ENCODE peak calls at places on chromosomes 16 and 17, in six cellular contexts. W is spleen, I is IMR-90, F is heart left ventricle, K is uterus, L is H1. V is an unnamed sample.

GRCh38 chr17:36566081-36566480 is 21.4 kb downstream of the GGNBP2 start:
- DNase-seq in W (no peak), I (no peak), F (no peak), K (no peak), L (no peak), V (no peak)

GRCh38 chr16:22369221-22369811 is 5.1 kb downstream of the CDR2 start:
- DNase-seq in W (no peak), I (peak; percentile 79), F (no peak), K (no peak), L (no peak), V (no peak)

GRCh38 chr17:40564195-40564882 is 933 bp downstream of the CCR7 start:
- DNase-seq in W (peak; percentile 75), I (no peak), F (no peak), K (no peak), L (no peak), V (no peak)

GRCh38 chr17:82932146-82933005 is 92.6 kb upstream of the ZNF750 start:
- DNase-seq in W (peak; percentile 40), I (peak; percentile 86), F (no peak), K (peak; percentile 9), L (no peak), V (no peak)

GRCh38 chr17:18230288-18231141 is 5.1 kb downstream of the LLGL1 start:
- DNase-seq in W (no peak), I (no peak), F (no peak), K (no peak), L (no peak), V (no peak)

GRCh38 chr17:75067856-75068255 is 19.9 kb upstream of the SLC16A5 start:
- DNase-seq in W (peak; percentile 17), I (no peak), F (no peak), K (no peak), L (no peak), V (no peak)

GRCh38 chr17:27532269-27533067 is 76.2 kb downstream of the KSR1 start:
- DNase-seq in W (peak; percentile 88), I (peak; percentile 98), F (no peak), K (no peak), L (no peak), V (no peak)

GRCh38 chr16:53913082-53913870 is 209.3 kb downstream of the FTO start:
- DNase-seq in W (no peak), I (peak; percentile 94), F (no peak), K (peak; percentile 48), L (no peak), V (no peak)

GRCh38 chr17:74437702-74438101 is 5.8 kb downstream of the GPRC5C start:
- DNase-seq in W (no peak), I (no peak), F (no peak), K (no peak), L (no peak), V (no peak)

GRCh38 chr16:88754912-88755744 is 29.9 kb downstream of the PIEZO1 start:
- DNase-seq in W (no peak), I (peak; percentile 63), F (no peak), K (no peak), L (no peak), V (no peak)

GRCh38 chr17:27547301-27547683 is 83.7 kb upstream of the LGALS9 start:
- DNase-seq in W (no peak), I (no peak), F (no peak), K (no peak), L (no peak), V (no peak)

GRCh38 chr16:22220714-22221113 is 14.6 kb downstream of the EEF2K start:
- DNase-seq in W (no peak), I (no peak), F (peak; percentile 65), K (peak; percentile 43), L (no peak), V (no peak)

GRCh38 chr17:73991260-73991659 is 212.2 kb upstream of the RPL38 start:
- DNase-seq in W (no peak), I (no peak), F (no peak), K (no peak), L (no peak), V (no peak)

GRCh38 chr17:20203761-20204263 is 194.7 kb downstream of the SPECC1 start:
- DNase-seq in W (no peak), I (peak; percentile 44), F (no peak), K (no peak), L (no peak), V (no peak)

GRCh38 chr17:1920948-1921351 is 91.1 kb downstream of the RPA1 start:
- DNase-seq in W (no peak), I (no peak), F (no peak), K (no peak), L (no peak), V (no peak)

GRCh38 chr17:71304498-71305158 is 816.2 kb upstream of the SOX9 start:
- DNase-seq in W (no peak), I (no peak), F (no peak), K (no peak), L (peak; percentile 53), V (no peak)

GRCh38 chr16:54060599-54061355 is 225.8 kb downstream of the IRX3 start:
- DNase-seq in W (no peak), I (no peak), F (no peak), K (no peak), L (peak; percentile 3), V (no peak)

GRCh38 chr16:79687249-79687768 is 86.8 kb upstream of the MAF start:
- DNase-seq in W (no peak), I (no peak), F (no peak), K (no peak), L (no peak), V (no peak)

GRCh38 chr16:75099738-75100615 is 16.6 kb downstream of the LDHD start:
- DNase-seq in W (peak; percentile 75), I (no peak), F (peak; percentile 74), K (no peak), L (no peak), V (no peak)

GRCh38 chr17:31594416-31594815 is 202.9 kb downstream of the RAB11FIP4 start:
- DNase-seq in W (peak; percentile 4), I (no peak), F (no peak), K (no peak), L (no peak), V (no peak)

GRCh38 chr16:3654249-3654991 is at the start of gene DNASE1:
- DNase-seq in W (peak; percentile 85), I (peak; percentile 36), F (no peak), K (peak; percentile 40), L (peak; percentile 85), V (no peak)

GRCh38 chr16:85718682-85719081 is 29.9 kb upstream of the GINS2 start:
- DNase-seq in W (no peak), I (no peak), F (no peak), K (no peak), L (peak; percentile 82), V (no peak)

GRCh38 chr17:64781013-64781392 is 118.9 kb upstream of the SMURF2 start:
- DNase-seq in W (peak; percentile 84), I (no peak), F (no peak), K (no peak), L (peak; percentile 71), V (no peak)

GRCh38 chr17:61405686-61406542 is 6.3 kb downstream of the TBX2 start:
- DNase-seq in W (no peak), I (peak; percentile 27), F (peak; percentile 57), K (no peak), L (peak; percentile 63), V (no peak)

GRCh38 chr17:82350182-82351030 is 8.6 kb upstream of the TEX19 start:
- DNase-seq in W (no peak), I (no peak), F (no peak), K (no peak), L (no peak), V (no peak)

GRCh38 chr17:81491193-81491592 is 21.4 kb downstream of the ACTG1 start:
- DNase-seq in W (no peak), I (no peak), F (no peak), K (no peak), L (no peak), V (no peak)

GRCh38 chr17:4204676-4205075 is 59.1 kb downstream of the ANKFY1 start:
- DNase-seq in W (no peak), I (peak; percentile 96), F (no peak), K (peak; percentile 74), L (no peak), V (no peak)

GRCh38 chr16:17305694-17306093 is 165.1 kb downstream of the XYLT1 start:
- DNase-seq in W (no peak), I (no peak), F (no peak), K (no peak), L (no peak), V (no peak)

GRCh38 chr17:5667871-5668270 is 83.6 kb upstream of the NLRP1 start:
- DNase-seq in W (no peak), I (no peak), F (no peak), K (no peak), L (peak; percentile 47), V (no peak)

GRCh38 chr16:23088018-23088417 is 61.2 kb downstream of the USP31 start:
- DNase-seq in W (no peak), I (no peak), F (no peak), K (no peak), L (no peak), V (no peak)

GRCh38 chr17:2030779-2031163 is 818 bp downstream of the DPH1 start:
- DNase-seq in W (no peak), I (no peak), F (no peak), K (peak; percentile 26), L (no peak), V (no peak)

GRCh38 chr16:89972244-89973234 is 24.0 kb downstream of the DEF8 start:
- DNase-seq in W (peak; percentile 99), I (peak; percentile 85), F (peak; percentile 97), K (peak; percentile 89), L (peak; percentile 95), V (no peak)
- TF ChIP-seq POLR2A in W (peak; percentile 74), I (peak; percentile 89), F (no peak), K (peak; percentile 94), L (peak; percentile 81), V (no peak)

GRCh38 chr17:7844292-7845154 is 10.3 kb upstream of the TMEM88 start:
- DNase-seq in W (peak; percentile 96), I (peak; percentile 94), F (peak; percentile 93), K (peak; percentile 87), L (peak; percentile 88), V (no peak)
- TF ChIP-seq POLR2A in W (peak; percentile 75), I (peak; percentile 92), F (peak; percentile 64), K (peak; percentile 83), L (no peak), V (no peak)

DNA sequence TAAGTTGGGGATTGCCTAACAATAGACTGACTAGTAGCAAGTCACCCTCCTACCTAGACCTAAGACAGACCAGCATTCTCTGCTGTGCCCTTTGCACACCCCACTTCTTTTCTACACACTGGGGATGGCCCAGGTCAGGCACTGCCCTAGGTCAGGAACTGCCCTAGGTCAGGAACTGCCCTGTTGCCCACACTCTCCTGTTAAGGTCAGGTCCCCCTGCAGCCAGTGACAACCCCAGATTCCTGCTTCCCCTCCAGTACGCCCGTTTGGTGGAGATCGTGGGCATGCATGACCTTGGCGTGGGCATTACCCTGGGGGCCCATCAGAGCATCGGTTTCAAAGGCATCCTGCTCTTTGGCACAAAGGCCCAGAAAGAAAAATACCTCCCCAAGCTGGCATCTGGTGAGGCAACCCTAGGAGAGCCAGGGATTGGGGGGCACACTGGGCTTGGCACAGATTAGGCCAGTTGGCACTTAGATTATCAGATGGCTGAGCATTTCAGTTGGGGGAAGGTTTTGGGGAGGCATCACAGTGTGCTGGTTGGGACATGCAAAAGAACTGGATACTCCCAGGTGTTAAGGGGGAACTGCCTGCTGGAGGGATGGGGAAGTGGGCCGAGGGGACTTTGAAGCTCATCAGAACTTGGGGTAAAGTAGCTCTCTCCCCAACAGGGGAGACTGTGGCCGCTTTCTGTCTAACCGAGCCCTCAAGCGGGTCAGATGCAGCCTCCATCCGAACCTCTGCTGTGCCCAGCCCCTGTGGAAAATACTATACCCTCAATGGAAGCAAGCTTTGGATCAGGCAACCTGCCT is 1.7 kb downstream of the ACADVL start:
- DNase-seq in W (no peak), I (no peak), F (no peak), K (no peak), L (no peak), V (no peak)
- TF ChIP-seq POLR2A in W (no peak), I (no peak), F (no peak), K (no peak), L (peak; percentile 13), V (no peak)

GRCh38 chr17:43403846-43404245 is 5.1 kb downstream of the ARL4D start:
- DNase-seq in W (no peak), I (no peak), F (no peak), K (no peak), L (no peak), V (no peak)
- TF ChIP-seq POLR2A in W (no peak), I (no peak), F (no peak), K (no peak), L (no peak), V (no peak)

V was measured in vagina.